ENCODE peak calls at places on chromosome 11, in ten cellular contexts. Q is NCI-H460; I is CD8-positive, alpha-beta T cell; M is choroid plexus epithelial cell; B is NCI-H2081; C is T-helper 2 cell; E is effector CD4-positive, alpha-beta T cell; F is left ventricle myocardium inferior; L is NCI-H187 treated with DMSO at 0.1 percent for 48 hours; Z is memory B cell. A is an unnamed sample.

GRCh38 chr11:19953909-19954308 is 206.4 kb downstream of the DBX1 start:
- DNase-seq in Q (peak), I (no peak), M (peak), B (no peak), C (no peak), E (no peak), F (no peak), L (no peak), Z (no peak), A (no peak)

GRCh38 chr11:68673291-68673930 is 10.9 kb upstream of the GAL start:
- DNase-seq in Q (no peak), I (no peak), M (peak), B (no peak), C (no peak), E (no peak), F (no peak), L (no peak), Z (no peak), A (no peak)

GRCh38 chr11:373716-374551 is 4.6 kb downstream of the B4GALNT4 start:
- DNase-seq in Q (no peak), I (no peak), M (no peak), B (no peak), C (no peak), E (no peak), F (no peak), L (no peak), Z (no peak), A (no peak)

GRCh38 chr11:36149538-36150242 is 139.5 kb downstream of the COMMD9 start:
- DNase-seq in Q (peak), I (no peak), M (peak), B (peak), C (no peak), E (no peak), F (no peak), L (no peak), Z (no peak), A (peak)

GRCh38 chr11:65488273-65489058 is 10.4 kb upstream of the MALAT1 start:
- DNase-seq in Q (no peak), I (no peak), M (peak), B (no peak), C (no peak), E (no peak), F (no peak), L (no peak), Z (no peak), A (no peak)

GRCh38 chr11:127000291-127000968 is at the start of gene KIRREL3:
- DNase-seq in Q (no peak), I (no peak), M (no peak), B (no peak), C (no peak), E (no peak), F (no peak), L (no peak), Z (no peak), A (no peak)

GRCh38 chr11:116312560-116313340 is 460.0 kb downstream of the BUD13 start:
- DNase-seq in Q (no peak), I (no peak), M (peak), B (peak), C (no peak), E (no peak), F (peak), L (no peak), Z (no peak), A (no peak)

GRCh38 chr11:16494918-16495691 is 138.8 kb upstream of the SOX6 start:
- DNase-seq in Q (no peak), I (no peak), M (no peak), B (no peak), C (no peak), E (no peak), F (no peak), L (no peak), Z (no peak), A (no peak)

GRCh38 chr11:131218542-131218941 is 151.9 kb upstream of the NTM start:
- DNase-seq in Q (no peak), I (no peak), M (no peak), B (no peak), C (no peak), E (no peak), F (no peak), L (no peak), Z (no peak), A (no peak)

GRCh38 chr11:2521081-2521480 is 76.3 kb downstream of the KCNQ1 start:
- DNase-seq in Q (no peak), I (no peak), M (no peak), B (no peak), C (no peak), E (no peak), F (no peak), L (no peak), Z (no peak), A (no peak)

GRCh38 chr11:45169310-45170072 is 23.1 kb downstream of the PRDM11 start:
- DNase-seq in Q (no peak), I (no peak), M (peak), B (no peak), C (no peak), E (no peak), F (no peak), L (no peak), Z (no peak), A (no peak)

GRCh38 chr11:68651208-68651984 is 32.9 kb upstream of the GAL start:
- DNase-seq in Q (no peak), I (no peak), M (peak), B (no peak), C (no peak), E (no peak), F (no peak), L (no peak), Z (no peak), A (no peak)

GRCh38 chr11:126007263-126007662 is 55.4 kb downstream of the CDON start:
- DNase-seq in Q (no peak), I (no peak), M (peak), B (no peak), C (no peak), E (no peak), F (no peak), L (no peak), Z (no peak), A (no peak)

GRCh38 chr11:78061088-78061920 is 2.4 kb upstream of the THRSP start:
- DNase-seq in Q (no peak), I (no peak), M (no peak), B (no peak), C (no peak), E (no peak), F (peak), L (no peak), Z (no peak), A (no peak)

GRCh38 chr11:75204012-75204674 is 36.4 kb upstream of the TPBGL start:
- DNase-seq in Q (no peak), I (no peak), M (no peak), B (no peak), C (no peak), E (no peak), F (no peak), L (no peak), Z (no peak), A (no peak)

GRCh38 chr11:2382927-2383822 is 6.1 kb downstream of the CD81 start:
- DNase-seq in Q (no peak), I (no peak), M (peak), B (no peak), C (no peak), E (no peak), F (peak), L (no peak), Z (peak), A (no peak)

GRCh38 chr11:77191823-77192495 is 63.9 kb downstream of the MYO7A start:
- DNase-seq in Q (peak), I (peak), M (peak), B (no peak), C (no peak), E (peak), F (no peak), L (peak), Z (no peak), A (peak)

GRCh38 chr11:128512478-128513127 is 74.8 kb downstream of the ETS1 start:
- DNase-seq in Q (no peak), I (peak), M (no peak), B (no peak), C (peak), E (peak), F (no peak), L (no peak), Z (no peak), A (no peak)

GRCh38 chr11:95375881-95376280 is 144.9 kb upstream of the SESN3 start:
- DNase-seq in Q (no peak), I (no peak), M (peak), B (no peak), C (no peak), E (no peak), F (no peak), L (no peak), Z (no peak), A (no peak)

GRCh38 chr11:43987384-43988039 is 45.1 kb downstream of the C11orf96 start:
- DNase-seq in Q (no peak), I (no peak), M (peak), B (no peak), C (no peak), E (no peak), F (peak), L (no peak), Z (no peak), A (no peak)

GRCh38 chr11:45451766-45452440 is 165.8 kb upstream of the SYT13 start:
- DNase-seq in Q (no peak), I (no peak), M (peak), B (no peak), C (no peak), E (no peak), F (no peak), L (no peak), Z (no peak), A (no peak)

A was measured in Panc1.